ENCODE peak calls at places on chromosomes 16 and 17, in ten cellular contexts. One of them, this sample, is unnamed.

GRCh38 chr17:65062168-65062915 is 5.8 kb upstream of the GNA13 start:
- ATAC-seq in right lobe of liver: no peak
- ATAC-seq in body of pancreas: peak
- ATAC-seq in A549: peak
- ATAC-seq in HepG2: peak
- ATAC-seq in upper lobe of left lung: peak
- ATAC-seq in heart left ventricle: peak
- ATAC-seq in K562: peak
- ATAC-seq in HCT116: no peak
- ATAC-seq in IMR-90: no peak
- ATAC-seq in this sample: peak

GRCh38 chr17:27756467-27757371 is 43.6 kb downstream of the NOS2 start:
- ATAC-seq in K562: peak
- ATAC-seq in upper lobe of left lung: peak
- ATAC-seq in right lobe of liver: peak
- ATAC-seq in HepG2: peak
- ATAC-seq in heart left ventricle: no peak
- ATAC-seq in A549: peak
- ATAC-seq in body of pancreas: peak
- ATAC-seq in IMR-90: peak
- ATAC-seq in HCT116: peak
- ATAC-seq in this sample: no peak

GRCh38 chr17:12632785-12633184 is 32.9 kb upstream of the MYOCD start:
- ATAC-seq in IMR-90: no peak
- ATAC-seq in HCT116: no peak
- ATAC-seq in right lobe of liver: no peak
- ATAC-seq in HepG2: no peak
- ATAC-seq in heart left ventricle: peak
- ATAC-seq in body of pancreas: no peak
- ATAC-seq in upper lobe of left lung: no peak
- ATAC-seq in A549: no peak
- ATAC-seq in K562: no peak
- ATAC-seq in this sample: no peak

GRCh38 chr16:27498020-27498419 is 51.7 kb downstream of the GTF3C1 start:
- ATAC-seq in right lobe of liver: no peak
- ATAC-seq in body of pancreas: no peak
- ATAC-seq in heart left ventricle: no peak
- ATAC-seq in HepG2: no peak
- ATAC-seq in upper lobe of left lung: no peak
- ATAC-seq in HCT116: no peak
- ATAC-seq in K562: no peak
- ATAC-seq in A549: no peak
- ATAC-seq in IMR-90: no peak
- ATAC-seq in this sample: no peak

GRCh38 chr17:21209511-21210175 is 4.3 kb downstream of the TMEM11 start:
- ATAC-seq in heart left ventricle: peak
- ATAC-seq in K562: no peak
- ATAC-seq in IMR-90: no peak
- ATAC-seq in right lobe of liver: no peak
- ATAC-seq in HCT116: no peak
- ATAC-seq in body of pancreas: no peak
- ATAC-seq in upper lobe of left lung: no peak
- ATAC-seq in A549: no peak
- ATAC-seq in HepG2: no peak
- ATAC-seq in this sample: no peak

GRCh38 chr16:77777745-77778144 is 10.6 kb upstream of the VAT1L start:
- ATAC-seq in IMR-90: no peak
- ATAC-seq in K562: no peak
- ATAC-seq in upper lobe of left lung: no peak
- ATAC-seq in HCT116: no peak
- ATAC-seq in A549: no peak
- ATAC-seq in HepG2: peak
- ATAC-seq in right lobe of liver: peak
- ATAC-seq in heart left ventricle: no peak
- ATAC-seq in body of pancreas: no peak
- ATAC-seq in this sample: no peak

GRCh38 chr17:41865596-41865893 is 322 bp upstream of the KLHL11 start:
- ATAC-seq in HepG2: no peak
- ATAC-seq in heart left ventricle: no peak
- ATAC-seq in HCT116: no peak
- ATAC-seq in body of pancreas: no peak
- ATAC-seq in IMR-90: no peak
- ATAC-seq in A549: no peak
- ATAC-seq in right lobe of liver: no peak
- ATAC-seq in K562: no peak
- ATAC-seq in upper lobe of left lung: no peak
- ATAC-seq in this sample: no peak

GRCh38 chr16:6827272-6827671 is 505.4 kb upstream of the RBFOX1 start:
- ATAC-seq in K562: no peak
- ATAC-seq in upper lobe of left lung: peak
- ATAC-seq in A549: no peak
- ATAC-seq in HepG2: no peak
- ATAC-seq in heart left ventricle: no peak
- ATAC-seq in HCT116: no peak
- ATAC-seq in body of pancreas: no peak
- ATAC-seq in IMR-90: no peak
- ATAC-seq in right lobe of liver: peak
- ATAC-seq in this sample: peak

GRCh38 chr17:56987283-56987834 is 9.4 kb downstream of the SCPEP1 start:
- ATAC-seq in heart left ventricle: no peak
- ATAC-seq in upper lobe of left lung: no peak
- ATAC-seq in HCT116: no peak
- ATAC-seq in K562: no peak
- ATAC-seq in A549: no peak
- ATAC-seq in body of pancreas: no peak
- ATAC-seq in right lobe of liver: no peak
- ATAC-seq in HepG2: no peak
- ATAC-seq in IMR-90: no peak
- ATAC-seq in this sample: no peak

GRCh38 chr17:15000661-15001060 is 264.5 kb downstream of the PMP22 start:
- ATAC-seq in A549: no peak
- ATAC-seq in HCT116: no peak
- ATAC-seq in K562: no peak
- ATAC-seq in heart left ventricle: no peak
- ATAC-seq in IMR-90: no peak
- ATAC-seq in HepG2: no peak
- ATAC-seq in upper lobe of left lung: no peak
- ATAC-seq in right lobe of liver: no peak
- ATAC-seq in body of pancreas: no peak
- ATAC-seq in this sample: no peak

GRCh38 chr17:41446806-41447205 is 6.0 kb upstream of the KRT38 start:
- ATAC-seq in A549: no peak
- ATAC-seq in IMR-90: peak
- ATAC-seq in body of pancreas: no peak
- ATAC-seq in HCT116: no peak
- ATAC-seq in HepG2: no peak
- ATAC-seq in right lobe of liver: no peak
- ATAC-seq in upper lobe of left lung: peak
- ATAC-seq in heart left ventricle: no peak
- ATAC-seq in K562: no peak
- ATAC-seq in this sample: no peak

GRCh38 chr16:52677487-52677886 is 130.5 kb upstream of the TOX3 start:
- ATAC-seq in upper lobe of left lung: peak
- ATAC-seq in HepG2: no peak
- ATAC-seq in right lobe of liver: no peak
- ATAC-seq in K562: no peak
- ATAC-seq in IMR-90: no peak
- ATAC-seq in A549: no peak
- ATAC-seq in body of pancreas: no peak
- ATAC-seq in HCT116: no peak
- ATAC-seq in heart left ventricle: no peak
- ATAC-seq in this sample: no peak

GRCh38 chr16:67948015-67948414 is 4.1 kb upstream of the LCAT start:
- ATAC-seq in body of pancreas: no peak
- ATAC-seq in K562: no peak
- ATAC-seq in A549: peak
- ATAC-seq in upper lobe of left lung: no peak
- ATAC-seq in IMR-90: no peak
- ATAC-seq in HCT116: peak
- ATAC-seq in HepG2: no peak
- ATAC-seq in right lobe of liver: no peak
- ATAC-seq in heart left ventricle: no peak
- ATAC-seq in this sample: no peak

GRCh38 chr16:19502395-19503131 is 19.3 kb downstream of the GDE1 start:
- ATAC-seq in IMR-90: peak
- ATAC-seq in heart left ventricle: no peak
- ATAC-seq in K562: peak
- ATAC-seq in upper lobe of left lung: peak
- ATAC-seq in right lobe of liver: peak
- ATAC-seq in HCT116: peak
- ATAC-seq in A549: peak
- ATAC-seq in body of pancreas: peak
- ATAC-seq in HepG2: peak
- ATAC-seq in this sample: peak

GRCh38 chr17:82050761-82051641 is 610 bp downstream of the RFNG start:
- ATAC-seq in upper lobe of left lung: peak
- ATAC-seq in HepG2: peak
- ATAC-seq in A549: no peak
- ATAC-seq in HCT116: peak
- ATAC-seq in right lobe of liver: no peak
- ATAC-seq in K562: peak
- ATAC-seq in body of pancreas: peak
- ATAC-seq in IMR-90: peak
- ATAC-seq in heart left ventricle: no peak
- ATAC-seq in this sample: peak

GRCh38 chr16:12613131-12613991 is 190.3 kb downstream of the CPPED1 start:
- ATAC-seq in K562: peak
- ATAC-seq in upper lobe of left lung: no peak
- ATAC-seq in HCT116: peak
- ATAC-seq in body of pancreas: no peak
- ATAC-seq in A549: peak
- ATAC-seq in HepG2: peak
- ATAC-seq in right lobe of liver: peak
- ATAC-seq in heart left ventricle: no peak
- ATAC-seq in IMR-90: no peak
- ATAC-seq in this sample: no peak
- TF ChIP-seq POLR2A in K562: no peak
- TF ChIP-seq POLR2A in upper lobe of left lung: no peak
- TF ChIP-seq POLR2A in HCT116: no peak
- TF ChIP-seq POLR2A in body of pancreas: no peak
- TF ChIP-seq POLR2A in A549: no peak
- TF ChIP-seq POLR2A in HepG2: peak
- TF ChIP-seq POLR2A in right lobe of liver: no peak
- TF ChIP-seq POLR2A in heart left ventricle: no peak
- TF ChIP-seq POLR2A in IMR-90: no peak
- TF ChIP-seq POLR2A in this sample: no peak

DNA sequence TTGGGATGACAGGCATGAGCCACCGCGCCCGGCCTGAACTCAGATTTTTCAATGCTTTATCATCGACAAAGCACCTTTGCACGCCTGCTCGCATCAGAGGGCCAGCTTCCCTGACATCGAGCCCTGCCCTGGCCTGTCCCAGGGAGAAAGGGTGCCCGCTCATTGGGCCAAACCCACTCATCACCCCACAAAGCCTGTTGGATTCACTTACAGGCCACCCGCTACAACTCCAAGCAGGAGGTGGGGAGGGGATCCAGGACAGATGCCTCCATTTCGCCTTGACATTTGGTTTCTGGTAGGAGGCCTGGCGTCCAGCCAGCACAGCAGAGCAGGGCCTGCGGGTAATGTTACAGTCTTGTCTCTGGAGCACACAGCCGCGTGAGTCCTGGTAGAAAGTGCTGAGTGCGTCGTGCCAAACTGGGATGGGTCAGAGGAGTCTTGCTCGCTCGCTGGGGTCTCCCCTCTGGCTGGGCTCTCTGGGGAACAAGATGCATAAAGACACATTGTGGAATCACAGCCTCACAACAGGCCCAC is 19.8 kb downstream of the SMTNL2 start:
- ATAC-seq in body of pancreas: no peak
- ATAC-seq in K562: peak
- ATAC-seq in IMR-90: peak
- ATAC-seq in right lobe of liver: no peak
- ATAC-seq in A549: no peak
- ATAC-seq in upper lobe of left lung: no peak
- ATAC-seq in HepG2: no peak
- ATAC-seq in HCT116: no peak
- ATAC-seq in heart left ventricle: peak
- ATAC-seq in this sample: no peak
- TF ChIP-seq POLR2A in body of pancreas: no peak
- TF ChIP-seq POLR2A in K562: no peak
- TF ChIP-seq POLR2A in IMR-90: no peak
- TF ChIP-seq POLR2A in right lobe of liver: no peak
- TF ChIP-seq POLR2A in A549: no peak
- TF ChIP-seq POLR2A in upper lobe of left lung: no peak
- TF ChIP-seq POLR2A in HepG2: no peak
- TF ChIP-seq POLR2A in HCT116: no peak
- TF ChIP-seq POLR2A in heart left ventricle: no peak
- TF ChIP-seq POLR2A in this sample: no peak

GRCh38 chr17:13994050-13994449 is 75.3 kb upstream of the COX10 start:
- ATAC-seq in right lobe of liver: peak
- ATAC-seq in HepG2: no peak
- ATAC-seq in body of pancreas: no peak
- ATAC-seq in K562: no peak
- ATAC-seq in IMR-90: no peak
- ATAC-seq in upper lobe of left lung: no peak
- ATAC-seq in heart left ventricle: no peak
- ATAC-seq in HCT116: no peak
- ATAC-seq in A549: no peak
- ATAC-seq in this sample: no peak
- TF ChIP-seq POLR2A in right lobe of liver: no peak
- TF ChIP-seq POLR2A in HepG2: no peak
- TF ChIP-seq POLR2A in body of pancreas: no peak
- TF ChIP-seq POLR2A in K562: no peak
- TF ChIP-seq POLR2A in IMR-90: no peak
- TF ChIP-seq POLR2A in upper lobe of left lung: no peak
- TF ChIP-seq POLR2A in heart left ventricle: no peak
- TF ChIP-seq POLR2A in HCT116: no peak
- TF ChIP-seq POLR2A in A549: no peak
- TF ChIP-seq POLR2A in this sample: no peak

GRCh38 chr17:75861927-75862317 is 6.8 kb upstream of the WBP2 start:
- ATAC-seq in A549: peak
- ATAC-seq in K562: no peak
- ATAC-seq in body of pancreas: no peak
- ATAC-seq in heart left ventricle: no peak
- ATAC-seq in IMR-90: no peak
- ATAC-seq in upper lobe of left lung: peak
- ATAC-seq in HCT116: no peak
- ATAC-seq in right lobe of liver: no peak
- ATAC-seq in HepG2: peak
- ATAC-seq in this sample: peak
- TF ChIP-seq POLR2A in A549: no peak
- TF ChIP-seq POLR2A in K562: no peak
- TF ChIP-seq POLR2A in body of pancreas: no peak
- TF ChIP-seq POLR2A in heart left ventricle: peak
- TF ChIP-seq POLR2A in IMR-90: no peak
- TF ChIP-seq POLR2A in upper lobe of left lung: no peak
- TF ChIP-seq POLR2A in HCT116: no peak
- TF ChIP-seq POLR2A in right lobe of liver: no peak
- TF ChIP-seq POLR2A in HepG2: no peak
- TF ChIP-seq POLR2A in this sample: peak

This sample was measured in gastroesophageal sphincter.